ENCODE peak calls at places on chromosomes 6 and 20, in nine cellular contexts. M is AG08395; L is colonic mucosa; A is GM12864; N is iris pigment epithelial cell; P is GF-D8; G is stimulated activated CD4-positive, alpha-beta T cell treated with anti-CD3 and anti-CD28 coated beads, Interleukin-15, amount 100 ng/mL, for 1 hour; J is CD8-positive, alpha-beta T cell; Q is central memory CD4-positive, alpha-beta T cell. S is an unnamed sample.
A peak's percentile ranks its signal among the peaks of the same experiment; 100 is the strongest.

GRCh38 chr6:56764081-56764566 is 121.4 kb upstream of the DST start:
- DNase-seq in M (peak; percentile 23), L (peak; percentile 29), A (peak; percentile 83), N (peak; percentile 67), P (peak; percentile 15), G (no peak), J (no peak), Q (no peak), S (no peak)

GRCh38 chr6:34813028-34813742 is 21.3 kb downstream of the BLTP3A start:
- DNase-seq in M (no peak), L (no peak), A (no peak), N (no peak), P (no peak), G (no peak), J (no peak), Q (no peak), S (no peak)

GRCh38 chr6:13863699-13864155 is 49.4 kb upstream of the MCUR1 start:
- DNase-seq in M (no peak), L (no peak), A (no peak), N (no peak), P (no peak), G (no peak), J (no peak), Q (no peak), S (no peak)

GRCh38 chr6:96837138-96837971 is at the start of gene GPR63:
- DNase-seq in M (peak; percentile 83), L (peak; percentile 85), A (peak; percentile 46), N (peak; percentile 59), P (peak; percentile 46), G (peak; percentile 40), J (no peak), Q (peak; percentile 73), S (peak; percentile 32)

GRCh38 chr6:26136321-26136720 is 49.1 kb downstream of the HFE start:
- DNase-seq in M (no peak), L (no peak), A (no peak), N (no peak), P (no peak), G (no peak), J (no peak), Q (no peak), S (no peak)

GRCh38 chr6:93423542-93423941 is 4.2 kb upstream of the EPHA7 start:
- DNase-seq in M (no peak), L (peak; percentile 46), A (peak; percentile 4), N (peak; percentile 13), P (no peak), G (no peak), J (no peak), Q (no peak), S (no peak)

GRCh38 chr6:108027594-108027993 is 46.9 kb downstream of the OSTM1 start:
- DNase-seq in M (no peak), L (peak; percentile 84), A (no peak), N (peak; percentile 23), P (no peak), G (no peak), J (no peak), Q (no peak), S (no peak)

GRCh38 chr6:23637296-23637695 is 488.7 kb upstream of the NRSN1 start:
- DNase-seq in M (no peak), L (no peak), A (no peak), N (peak; percentile 10), P (no peak), G (no peak), J (no peak), Q (no peak), S (no peak)

GRCh38 chr6:153044295-153044694 is 41.8 kb upstream of the MTRF1L start:
- DNase-seq in M (no peak), L (no peak), A (no peak), N (peak; percentile 39), P (no peak), G (no peak), J (no peak), Q (no peak), S (no peak)

GRCh38 chr6:95176322-95176721 is 401.0 kb upstream of the MANEA start:
- DNase-seq in M (no peak), L (no peak), A (no peak), N (peak; percentile 9), P (no peak), G (no peak), J (no peak), Q (no peak), S (no peak)

GRCh38 chr20:19012671-19013070 is 199.1 kb downstream of the SCP2D1 start:
- DNase-seq in M (peak; percentile 63), L (peak; percentile 16), A (no peak), N (peak; percentile 6), P (no peak), G (no peak), J (no peak), Q (no peak), S (no peak)

GRCh38 chr20:49560646-49561045 is 7.3 kb downstream of the PTGIS start:
- DNase-seq in M (no peak), L (no peak), A (no peak), N (no peak), P (no peak), G (no peak), J (no peak), Q (no peak), S (no peak)

GRCh38 chr6:329888-330691 is 37.8 kb downstream of the DUSP22 start:
- DNase-seq in M (peak; percentile 18), L (no peak), A (peak; percentile 82), N (no peak), P (no peak), G (no peak), J (no peak), Q (no peak), S (no peak)

GRCh38 chr6:31157543-31158139 is at the start of gene CCHCR1:
- DNase-seq in M (no peak), L (no peak), A (no peak), N (no peak), P (no peak), G (no peak), J (no peak), Q (no peak), S (no peak)

GRCh38 chr6:105892577-105893262 is 193.4 kb upstream of the PRDM1 start:
- DNase-seq in M (no peak), L (no peak), A (peak; percentile 80), N (no peak), P (peak; percentile 98), G (no peak), J (no peak), Q (no peak), S (no peak)

GRCh38 chr20:43691928-43692524 is 25.1 kb downstream of the MYBL2 start:
- DNase-seq in M (peak; percentile 76), L (peak; percentile 75), A (peak; percentile 42), N (peak; percentile 38), P (no peak), G (peak; percentile 37), J (peak; percentile 19), Q (peak; percentile 12), S (no peak)